ENCODE peak calls at places on chromosomes 13 and 19, in nine cellular contexts. T is uterus; K is HTR-8/SVneo; B is ELF-1; J is activated B cell treated with CpG ODN at 0.5 μM for 24 hours; C is stimulated activated CD8-positive, alpha-beta memory T cell treated with anti-CD3 and anti-CD28 coated beads, Interleukin-4, amount 100 ng/mL, for 24 hours; O is left lung; I is heart left ventricle; A is astrocyte of the hippocampus. Q is an unnamed sample.

GRCh38 chr13:39451860-39452301 is 151.1 kb downstream of the LHFPL6 start:
- DNase-seq in T (peak), I (peak), C (no peak), K (no peak), O (no peak), B (no peak), A (no peak), J (no peak), Q (peak)

GRCh38 chr13:25177012-25177411 is 4.9 kb upstream of the AMER2 start:
- DNase-seq in A (no peak), K (no peak), B (no peak), O (no peak), I (no peak), C (no peak), J (no peak), T (no peak), Q (no peak)

GRCh38 chr19:13212759-13213330 is 62.6 kb downstream of the IER2 start:
- DNase-seq in C (peak), J (peak), T (peak), K (peak), O (peak), B (peak), A (peak), I (peak), Q (peak)

GRCh38 chr19:4444765-4445741 is 12.5 kb downstream of the UBXN6 start:
- DNase-seq in O (no peak), K (no peak), I (no peak), B (no peak), T (no peak), A (no peak), C (no peak), J (no peak), Q (no peak)

GRCh38 chr19:38375748-38376147 is 1.4 kb downstream of the PSMD8 start:
- DNase-seq in A (no peak), J (no peak), O (no peak), C (no peak), I (peak), B (no peak), K (no peak), T (no peak), Q (no peak)

GRCh38 chr13:91355099-91355825 is 7.8 kb downstream of the MIR17HG start:
- DNase-seq in A (no peak), O (no peak), T (no peak), C (no peak), B (no peak), K (no peak), J (no peak), I (no peak), Q (no peak)

GRCh38 chr19:55526216-55527196 is 10.4 kb downstream of the SBK2 start:
- DNase-seq in B (peak), O (no peak), I (peak), C (no peak), J (no peak), A (peak), T (peak), K (no peak), Q (peak)

GRCh38 chr19:40143612-40144011 is 47.6 kb upstream of the MAP3K10 start:
- DNase-seq in B (no peak), T (no peak), O (no peak), I (peak), K (no peak), J (no peak), A (no peak), C (no peak), Q (no peak)

GRCh38 chr13:107883561-107884175 is 331.7 kb downstream of the LIG4 start:
- DNase-seq in C (no peak), B (no peak), A (peak), O (no peak), I (no peak), J (no peak), T (no peak), K (peak), Q (no peak)

GRCh38 chr13:28325022-28325421 is 169.9 kb downstream of the FLT1 start:
- DNase-seq in K (no peak), O (no peak), A (no peak), C (no peak), T (no peak), I (no peak), J (no peak), B (no peak), Q (no peak)

GRCh38 chr19:41422456-41422855 is 4.7 kb downstream of the B3GNT8 start:
- DNase-seq in C (no peak), O (no peak), I (peak), J (no peak), B (no peak), T (no peak), A (no peak), K (no peak), Q (no peak)

GRCh38 chr13:98475521-98475920 is 101.4 kb downstream of the STK24 start:
- DNase-seq in A (peak), O (peak), I (no peak), C (no peak), J (no peak), T (no peak), B (peak), K (no peak), Q (no peak)

GRCh38 chr13:49791753-49792549 is 531 bp downstream of the KPNA3 start:
- DNase-seq in A (peak), T (peak), K (peak), I (peak), J (peak), B (peak), C (peak), O (peak), Q (peak)

GRCh38 chr19:979318-979741 is 4.8 kb upstream of the WDR18 start:
- DNase-seq in I (no peak), O (peak), C (no peak), B (no peak), J (no peak), T (no peak), K (no peak), A (no peak), Q (no peak)

GRCh38 chr19:57888494-57889231 is at the start of gene ZNF814:
- DNase-seq in A (peak), J (peak), B (peak), C (peak), O (peak), K (peak), T (peak), I (peak), Q (peak)

GRCh38 chr19:19115954-19116353 is 22.3 kb downstream of the TMEM161A start:
- DNase-seq in J (peak), B (peak), A (no peak), O (peak), I (no peak), K (no peak), C (peak), T (no peak), Q (no peak)

GRCh38 chr19:47723573-47723923 is 10.3 kb downstream of the EHD2 start:
- DNase-seq in T (peak), B (no peak), A (peak), J (no peak), C (no peak), I (peak), O (no peak), K (no peak), Q (peak)

GRCh38 chr13:76038920-76039716 is 403.0 kb downstream of the LMO7 start:
- DNase-seq in T (no peak), A (no peak), K (no peak), B (no peak), O (no peak), C (no peak), J (no peak), I (no peak), Q (no peak)

GRCh38 chr13:109945206-109945960 is 159.0 kb upstream of the IRS2 start:
- DNase-seq in A (peak), O (no peak), J (no peak), K (no peak), B (no peak), T (no peak), I (no peak), C (no peak), Q (no peak)

GRCh38 chr13:22874839-22875238 is 305.9 kb upstream of the SGCG start:
- DNase-seq in O (no peak), A (no peak), K (no peak), C (no peak), I (no peak), J (no peak), T (no peak), B (no peak), Q (no peak)

GRCh38 chr13:33355470-33355869 is 69.9 kb upstream of the STARD13 start:
- DNase-seq in A (no peak), O (no peak), B (no peak), T (no peak), I (peak), J (no peak), C (no peak), K (no peak), Q (no peak)